ENCODE peak calls at places on chromosomes 3 and 15, in four cellular contexts. One of them, this sample, is unnamed.
A peak's percentile ranks its signal among the peaks of the same experiment; 100 is the strongest.

GRCh38 chr3:61832375-61833229 is 271.2 kb downstream of the PTPRG start:
- DNase-seq in HepG2: no peak
- DNase-seq in K562: no peak
- DNase-seq in WTC11: no peak
- DNase-seq in this sample: no peak

GRCh38 chr3:114214542-114215341 is 22.6 kb downstream of the ZNF80 start:
- DNase-seq in HepG2: no peak
- DNase-seq in K562: no peak
- DNase-seq in WTC11: no peak
- DNase-seq in this sample: no peak

GRCh38 chr3:13069495-13069894 is 3.7 kb downstream of the IQSEC1 start:
- DNase-seq in HepG2: no peak
- DNase-seq in K562: no peak
- DNase-seq in WTC11: no peak
- DNase-seq in this sample: peak; percentile 42

GRCh38 chr15:81723758-81724157 is 322.1 kb downstream of the MEX3B start:
- DNase-seq in HepG2: no peak
- DNase-seq in K562: no peak
- DNase-seq in WTC11: no peak
- DNase-seq in this sample: no peak

GRCh38 chr3:16848007-16848406 is 36.7 kb upstream of the PLCL2 start:
- DNase-seq in HepG2: no peak
- DNase-seq in K562: no peak
- DNase-seq in WTC11: no peak
- DNase-seq in this sample: no peak

GRCh38 chr3:69806735-69807438 is 67.6 kb downstream of the MITF start:
- DNase-seq in HepG2: no peak
- DNase-seq in K562: no peak
- DNase-seq in WTC11: no peak
- DNase-seq in this sample: no peak

GRCh38 chr3:158652463-158652862 is 8.1 kb downstream of the GFM1 start:
- DNase-seq in HepG2: no peak
- DNase-seq in K562: no peak
- DNase-seq in WTC11: no peak
- DNase-seq in this sample: no peak

GRCh38 chr15:53830707-53831386 is 71.4 kb upstream of the WDR72 start:
- DNase-seq in HepG2: peak; percentile 89
- DNase-seq in K562: no peak
- DNase-seq in WTC11: no peak
- DNase-seq in this sample: no peak

GRCh38 chr15:45714501-45715488 is 80.0 kb downstream of the SQOR start:
- DNase-seq in HepG2: peak; percentile 51
- DNase-seq in K562: peak; percentile 60
- DNase-seq in WTC11: peak; percentile 81
- DNase-seq in this sample: no peak

DNA sequence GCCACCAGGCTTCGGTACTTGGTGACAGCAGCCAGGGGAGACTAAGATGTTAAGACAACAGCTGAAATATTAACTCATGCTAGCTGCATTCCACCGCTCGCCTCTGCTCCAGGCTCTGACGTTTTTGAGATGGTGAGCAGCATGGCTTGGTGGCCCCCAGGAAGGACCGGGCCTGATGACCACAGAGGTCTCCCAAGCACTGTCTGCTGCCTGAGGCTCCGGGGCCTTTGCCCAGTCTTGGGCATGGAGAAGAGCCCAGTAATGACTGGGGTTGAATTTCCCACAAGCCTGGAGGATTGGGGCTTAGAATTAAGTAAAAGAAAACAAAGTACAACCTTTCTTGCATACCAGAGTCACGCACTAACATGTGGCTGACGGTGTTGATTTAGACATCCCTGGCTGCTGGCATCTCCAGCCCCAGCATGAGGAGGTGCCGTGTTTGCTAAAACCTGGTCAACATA is 243.6 kb upstream of the LYSMD4 start:
- DNase-seq in HepG2: no peak
- DNase-seq in K562: no peak
- DNase-seq in WTC11: no peak
- DNase-seq in this sample: no peak
- TF ChIP-seq CREM in HepG2: no peak
- TF ChIP-seq CREM in K562: no peak
- TF ChIP-seq CREM in WTC11: no peak
- TF ChIP-seq CREM in this sample: no peak

GRCh38 chr15:65583701-65584100 is 27.2 kb downstream of the INTS14 start:
- DNase-seq in HepG2: peak; percentile 37
- DNase-seq in K562: no peak
- DNase-seq in WTC11: no peak
- DNase-seq in this sample: peak; percentile 28
- TF ChIP-seq CREM in HepG2: no peak
- TF ChIP-seq CREM in K562: no peak
- TF ChIP-seq CREM in WTC11: no peak
- TF ChIP-seq CREM in this sample: no peak

GRCh38 chr3:134334901-134335280 is 39.4 kb downstream of the AMOTL2 start:
- DNase-seq in HepG2: no peak
- DNase-seq in K562: no peak
- DNase-seq in WTC11: no peak
- DNase-seq in this sample: no peak
- TF ChIP-seq CREM in HepG2: no peak
- TF ChIP-seq CREM in K562: no peak
- TF ChIP-seq CREM in WTC11: no peak
- TF ChIP-seq CREM in this sample: no peak

DNA sequence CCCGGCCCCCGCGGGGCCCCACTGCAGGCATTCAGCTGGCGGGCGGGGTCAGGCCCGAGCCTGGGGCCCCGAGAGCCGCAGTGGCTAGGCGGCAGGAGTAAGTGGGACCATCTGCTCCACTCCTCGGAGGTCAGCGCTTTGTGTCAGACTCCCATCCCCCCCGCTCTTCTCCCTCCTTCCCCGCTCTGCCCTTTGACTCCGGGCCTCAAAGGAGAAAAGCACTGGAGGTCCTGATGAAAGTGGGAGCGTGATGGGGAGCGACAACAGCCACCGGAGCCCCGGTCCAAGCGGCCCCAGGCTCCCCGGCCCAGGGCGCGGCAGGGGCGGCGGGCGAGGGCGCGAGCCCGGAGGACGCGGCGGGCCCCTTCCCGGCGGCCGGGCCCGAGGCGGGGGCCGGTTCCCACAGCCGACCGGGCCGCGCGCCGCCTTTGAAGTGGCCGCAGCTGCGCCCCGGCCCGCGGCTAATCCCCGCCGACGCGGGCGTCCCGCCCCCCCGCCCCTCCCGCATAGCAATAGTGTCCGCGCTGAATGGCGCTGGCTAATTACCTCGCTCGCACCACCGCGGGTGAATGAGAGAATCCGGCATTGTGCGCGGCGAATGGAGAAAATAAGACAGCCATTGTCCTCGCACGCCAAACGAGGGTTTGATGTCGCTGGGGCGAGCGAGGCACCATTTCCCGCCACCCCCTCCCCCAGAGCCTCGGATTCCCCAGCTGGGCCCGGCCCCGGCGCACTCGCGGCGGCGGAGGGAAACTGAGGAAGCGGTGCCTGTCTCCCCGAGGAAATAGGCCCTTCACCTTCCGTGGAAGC is 22.4 kb downstream of the IGDCC3 start:
- DNase-seq in HepG2: peak; percentile 29
- DNase-seq in K562: no peak
- DNase-seq in WTC11: no peak
- DNase-seq in this sample: no peak
- TF ChIP-seq CREM in HepG2: no peak
- TF ChIP-seq CREM in K562: no peak
- TF ChIP-seq CREM in WTC11: no peak
- TF ChIP-seq CREM in this sample: no peak

This sample was measured in GM12878.